ENCODE peak calls at places on chromosome 19, in eight cellular contexts. X, E, S, L, M, I, V and G are unnamed samples.

GRCh38 chr19:42191855-42192254 is 25.6 kb downstream of the DEDD2 start:
- DNase-seq in X (no peak), E (no peak), S (no peak), L (peak), M (no peak), I (peak), V (peak), G (no peak)

GRCh38 chr19:53537523-53538377 is at the start of gene ZNF331:
- DNase-seq in X (peak), E (peak), S (peak), L (peak), M (peak), I (peak), V (peak), G (peak)

GRCh38 chr19:39599116-39599515 is 3.2 kb upstream of the LGALS13 start:
- DNase-seq in X (no peak), E (peak), S (no peak), L (peak), M (no peak), I (peak), V (peak), G (no peak)

GRCh38 chr19:10815969-10816635 is 19.9 kb downstream of the TMED1 start:
- DNase-seq in X (no peak), E (no peak), S (no peak), L (no peak), M (peak), I (no peak), V (peak), G (no peak)

GRCh38 chr19:12766051-12766521 is 9.3 kb downstream of the HOOK2 start:
- DNase-seq in X (peak), E (peak), S (peak), L (no peak), M (peak), I (peak), V (peak), G (peak)

GRCh38 chr19:46932346-46932745 is 71.5 kb downstream of the ARHGAP35 start:
- DNase-seq in X (no peak), E (no peak), S (no peak), L (no peak), M (peak), I (peak), V (peak), G (no peak)

GRCh38 chr19:31304877-31305312 is 44.3 kb downstream of the TSHZ3 start:
- DNase-seq in X (no peak), E (no peak), S (no peak), L (no peak), M (peak), I (peak), V (no peak), G (no peak)

GRCh38 chr19:1063909-1064660 is 2.9 kb upstream of the ARHGAP45 start:
- DNase-seq in X (no peak), E (peak), S (no peak), L (no peak), M (no peak), I (no peak), V (no peak), G (no peak)

GRCh38 chr19:19460761-19461265 is 54.5 kb downstream of the TSSK6 start:
- DNase-seq in X (peak), E (peak), S (no peak), L (peak), M (peak), I (no peak), V (peak), G (no peak)